ENCODE peak calls at places on chromosomes 13 and 19, in nine cellular contexts. Y is NCI-H460; E is nephron progenitor cell; J is esophagus squamous epithelium; O is stimulated activated CD4-positive, alpha-beta T cell treated with anti-CD3 and anti-CD28 coated beads, Interleukin-15, amount 100 ng/mL, for 1 hour; M is HAP-1; H is Daoy; I is omental fat pad; X is M059J. P is an unnamed sample.

GRCh38 chr19:1065606-1066109 is 1.3 kb upstream of the ARHGAP45 start:
- DNase-seq in Y (no peak), E (no peak), J (no peak), O (no peak), M (no peak), H (no peak), I (no peak), X (peak), P (no peak)

GRCh38 chr13:27194895-27195764 is 23.5 kb upstream of the USP12 start:
- DNase-seq in Y (peak), E (no peak), J (no peak), O (no peak), M (peak), H (peak), I (no peak), X (peak), P (peak)

GRCh38 chr13:45060062-45060461 is 60.2 kb upstream of the GTF2F2 start:
- DNase-seq in Y (no peak), E (no peak), J (no peak), O (no peak), M (no peak), H (no peak), I (no peak), X (no peak), P (no peak)

GRCh38 chr13:70253411-70253810 is 145.2 kb upstream of the KLHL1 start:
- DNase-seq in Y (no peak), E (no peak), J (no peak), O (no peak), M (no peak), H (no peak), I (no peak), X (no peak), P (no peak)

GRCh38 chr13:110176431-110176830 is 130.5 kb downstream of the COL4A1 start:
- DNase-seq in Y (no peak), E (no peak), J (no peak), O (no peak), M (no peak), H (no peak), I (no peak), X (no peak), P (no peak)

GRCh38 chr13:106599875-106600797 is 32.2 kb upstream of the ARGLU1 start:
- DNase-seq in Y (no peak), E (no peak), J (no peak), O (no peak), M (no peak), H (peak), I (no peak), X (peak), P (no peak)

GRCh38 chr13:109955598-109955997 is 169.2 kb upstream of the IRS2 start:
- DNase-seq in Y (no peak), E (no peak), J (no peak), O (no peak), M (no peak), H (no peak), I (no peak), X (no peak), P (no peak)

GRCh38 chr19:44582581-44583265 is 30.6 kb upstream of the IGSF23 start:
- DNase-seq in Y (no peak), E (peak), J (no peak), O (no peak), M (peak), H (peak), I (no peak), X (no peak), P (no peak)

GRCh38 chr19:39833464-39834286 is at the start of gene DYRK1B:
- DNase-seq in Y (no peak), E (peak), J (peak), O (peak), M (peak), H (peak), I (peak), X (peak), P (peak)

GRCh38 chr19:4732680-4733114 is 9.1 kb upstream of the DPP9 start:
- DNase-seq in Y (peak), E (peak), J (no peak), O (peak), M (peak), H (peak), I (no peak), X (peak), P (peak)

GRCh38 chr13:26037302-26037701 is 14.5 kb downstream of the SHISA2 start:
- DNase-seq in Y (no peak), E (no peak), J (no peak), O (no peak), M (peak), H (peak), I (no peak), X (no peak), P (peak)

GRCh38 chr13:75415720-75416119 is 66.2 kb downstream of the TBC1D4 start:
- DNase-seq in Y (peak), E (no peak), J (no peak), O (no peak), M (no peak), H (peak), I (no peak), X (peak), P (no peak)

GRCh38 chr13:98327326-98328314 is 150.6 kb upstream of the RNF113B start:
- DNase-seq in Y (no peak), E (peak), J (no peak), O (no peak), M (peak), H (no peak), I (no peak), X (no peak), P (peak)

GRCh38 chr19:10061717-10062310 is 24.3 kb upstream of the SHFL start:
- DNase-seq in Y (no peak), E (peak), J (no peak), O (no peak), M (no peak), H (peak), I (no peak), X (no peak), P (no peak)

GRCh38 chr13:61406275-61406674 is 9.4 kb downstream of the PCDH20 start:
- DNase-seq in Y (no peak), E (no peak), J (no peak), O (no peak), M (no peak), H (no peak), I (no peak), X (no peak), P (no peak)

GRCh38 chr19:19651076-19651475 is 7.6 kb upstream of the GMIP start:
- DNase-seq in Y (no peak), E (no peak), J (no peak), O (no peak), M (no peak), H (no peak), I (no peak), X (no peak), P (no peak)

GRCh38 chr13:77975358-77976042 is 56.9 kb upstream of the EDNRB start:
- DNase-seq in Y (no peak), E (no peak), J (no peak), O (no peak), M (no peak), H (peak), I (no peak), X (peak), P (no peak)

GRCh38 chr13:32585625-32586021 is 629 bp upstream of the PDS5B start:
- DNase-seq in Y (no peak), E (peak), J (no peak), O (no peak), M (no peak), H (peak), I (no peak), X (peak), P (peak)

GRCh38 chr19:17246681-17247425 is 1.1 kb upstream of the NR2F6 start:
- DNase-seq in Y (no peak), E (peak), J (no peak), O (no peak), M (peak), H (peak), I (no peak), X (no peak), P (no peak)

GRCh38 chr13:25963681-25964080 is 88.1 kb downstream of the SHISA2 start:
- DNase-seq in Y (no peak), E (no peak), J (no peak), O (no peak), M (peak), H (peak), I (no peak), X (peak), P (no peak)

GRCh38 chr13:35791191-35791902 is 314.9 kb upstream of the MAB21L1 start:
- DNase-seq in Y (no peak), E (no peak), J (no peak), O (no peak), M (no peak), H (no peak), I (no peak), X (peak), P (no peak)

GRCh38 chr13:31556376-31556775 is 182.9 kb upstream of the RXFP2 start:
- DNase-seq in Y (no peak), E (no peak), J (no peak), O (no peak), M (no peak), H (peak), I (no peak), X (peak), P (no peak)

GRCh38 chr19:29771708-29772415 is 39.9 kb upstream of the CCNE1 start:
- DNase-seq in Y (peak), E (peak), J (no peak), O (peak), M (peak), H (peak), I (no peak), X (peak), P (peak)

GRCh38 chr13:110618167-110618566 is 2.8 kb downstream of the NAXD start:
- DNase-seq in Y (no peak), E (no peak), J (no peak), O (no peak), M (no peak), H (no peak), I (no peak), X (no peak), P (no peak)

GRCh38 chr13:21225841-21226581 is 49.6 kb downstream of the MRPL57 start:
- DNase-seq in Y (no peak), E (no peak), J (no peak), O (no peak), M (no peak), H (no peak), I (no peak), X (no peak), P (no peak)

GRCh38 chr13:31756346-31756745 is 17.0 kb downstream of the RXFP2 start:
- DNase-seq in Y (no peak), E (no peak), J (no peak), O (no peak), M (no peak), H (peak), I (no peak), X (peak), P (no peak)

GRCh38 chr13:68666774-68667397 is 1436.8 kb upstream of the PCDH9 start:
- DNase-seq in Y (no peak), E (no peak), J (no peak), O (no peak), M (no peak), H (no peak), I (no peak), X (no peak), P (no peak)